ENCODE peak calls at places on chromosomes 1 and 21, in eight cellular contexts. One of them, this sample, is unnamed.

GRCh38 chr1:28581531-28582247 is 10.4 kb upstream of the RAB42 start:
- DNase-seq in iris pigment epithelial cell: peak; percentile 97
- DNase-seq in pancreas: peak; percentile 98
- DNase-seq in DMS79: peak; percentile 89
- DNase-seq in AG08395: peak; percentile 98
- DNase-seq in NCI-H748 treated with DMSO at 0.1 percent for 48 hours: peak; percentile 78
- DNase-seq in activated CD4-positive, CD25-positive, alpha-beta regulatory T cell treated with anti-CD3 and anti-CD28 coated beads, Interleukin-2, amount 50 U/mL, for 72 hours: peak; percentile 93
- DNase-seq in activated naive CD8-positive, alpha-beta T cell treated with anti-CD3 and anti-CD28 coated beads for 36 hours: peak; percentile 95
- DNase-seq in this sample: peak; percentile 94

GRCh38 chr1:147757015-147757990 is 3.1 kb downstream of the GJA5 start:
- DNase-seq in iris pigment epithelial cell: no peak
- DNase-seq in pancreas: no peak
- DNase-seq in DMS79: no peak
- DNase-seq in AG08395: no peak
- DNase-seq in NCI-H748 treated with DMSO at 0.1 percent for 48 hours: no peak
- DNase-seq in activated CD4-positive, CD25-positive, alpha-beta regulatory T cell treated with anti-CD3 and anti-CD28 coated beads, Interleukin-2, amount 50 U/mL, for 72 hours: no peak
- DNase-seq in activated naive CD8-positive, alpha-beta T cell treated with anti-CD3 and anti-CD28 coated beads for 36 hours: no peak
- DNase-seq in this sample: no peak

GRCh38 chr1:165764277-165764676 is 4.4 kb downstream of the TMCO1 start:
- DNase-seq in iris pigment epithelial cell: no peak
- DNase-seq in pancreas: no peak
- DNase-seq in DMS79: no peak
- DNase-seq in AG08395: no peak
- DNase-seq in NCI-H748 treated with DMSO at 0.1 percent for 48 hours: no peak
- DNase-seq in activated CD4-positive, CD25-positive, alpha-beta regulatory T cell treated with anti-CD3 and anti-CD28 coated beads, Interleukin-2, amount 50 U/mL, for 72 hours: no peak
- DNase-seq in activated naive CD8-positive, alpha-beta T cell treated with anti-CD3 and anti-CD28 coated beads for 36 hours: no peak
- DNase-seq in this sample: no peak

GRCh38 chr1:20981903-20982695 is 194.6 kb downstream of the EIF4G3 start:
- DNase-seq in iris pigment epithelial cell: peak; percentile 66
- DNase-seq in pancreas: no peak
- DNase-seq in DMS79: no peak
- DNase-seq in AG08395: peak; percentile 21
- DNase-seq in NCI-H748 treated with DMSO at 0.1 percent for 48 hours: no peak
- DNase-seq in activated CD4-positive, CD25-positive, alpha-beta regulatory T cell treated with anti-CD3 and anti-CD28 coated beads, Interleukin-2, amount 50 U/mL, for 72 hours: no peak
- DNase-seq in activated naive CD8-positive, alpha-beta T cell treated with anti-CD3 and anti-CD28 coated beads for 36 hours: no peak
- DNase-seq in this sample: no peak

GRCh38 chr1:116966791-116967190 is 34.8 kb upstream of the CD101 start:
- DNase-seq in iris pigment epithelial cell: no peak
- DNase-seq in pancreas: no peak
- DNase-seq in DMS79: no peak
- DNase-seq in AG08395: peak; percentile 71
- DNase-seq in NCI-H748 treated with DMSO at 0.1 percent for 48 hours: no peak
- DNase-seq in activated CD4-positive, CD25-positive, alpha-beta regulatory T cell treated with anti-CD3 and anti-CD28 coated beads, Interleukin-2, amount 50 U/mL, for 72 hours: no peak
- DNase-seq in activated naive CD8-positive, alpha-beta T cell treated with anti-CD3 and anti-CD28 coated beads for 36 hours: no peak
- DNase-seq in this sample: no peak

GRCh38 chr21:42652527-42653491 is 612 bp upstream of the PDE9A start:
- DNase-seq in iris pigment epithelial cell: peak; percentile 22
- DNase-seq in pancreas: peak; percentile 86
- DNase-seq in DMS79: no peak
- DNase-seq in AG08395: peak; percentile 38
- DNase-seq in NCI-H748 treated with DMSO at 0.1 percent for 48 hours: peak; percentile 11
- DNase-seq in activated CD4-positive, CD25-positive, alpha-beta regulatory T cell treated with anti-CD3 and anti-CD28 coated beads, Interleukin-2, amount 50 U/mL, for 72 hours: no peak
- DNase-seq in activated naive CD8-positive, alpha-beta T cell treated with anti-CD3 and anti-CD28 coated beads for 36 hours: no peak
- DNase-seq in this sample: no peak

GRCh38 chr21:37855568-37856391 is 60.5 kb downstream of the KCNJ6 start:
- DNase-seq in iris pigment epithelial cell: peak; percentile 80
- DNase-seq in pancreas: no peak
- DNase-seq in DMS79: no peak
- DNase-seq in AG08395: peak; percentile 74
- DNase-seq in NCI-H748 treated with DMSO at 0.1 percent for 48 hours: no peak
- DNase-seq in activated CD4-positive, CD25-positive, alpha-beta regulatory T cell treated with anti-CD3 and anti-CD28 coated beads, Interleukin-2, amount 50 U/mL, for 72 hours: no peak
- DNase-seq in activated naive CD8-positive, alpha-beta T cell treated with anti-CD3 and anti-CD28 coated beads for 36 hours: no peak
- DNase-seq in this sample: no peak

GRCh38 chr1:53685272-53686051 is 53.5 kb downstream of the GLIS1 start:
- DNase-seq in iris pigment epithelial cell: peak; percentile 40
- DNase-seq in pancreas: no peak
- DNase-seq in DMS79: no peak
- DNase-seq in AG08395: peak; percentile 31
- DNase-seq in NCI-H748 treated with DMSO at 0.1 percent for 48 hours: peak; percentile 27
- DNase-seq in activated CD4-positive, CD25-positive, alpha-beta regulatory T cell treated with anti-CD3 and anti-CD28 coated beads, Interleukin-2, amount 50 U/mL, for 72 hours: no peak
- DNase-seq in activated naive CD8-positive, alpha-beta T cell treated with anti-CD3 and anti-CD28 coated beads for 36 hours: no peak
- DNase-seq in this sample: no peak

GRCh38 chr1:226995966-226996332 is 55.9 kb downstream of the COQ8A start:
- DNase-seq in iris pigment epithelial cell: no peak
- DNase-seq in pancreas: no peak
- DNase-seq in DMS79: no peak
- DNase-seq in AG08395: no peak
- DNase-seq in NCI-H748 treated with DMSO at 0.1 percent for 48 hours: no peak
- DNase-seq in activated CD4-positive, CD25-positive, alpha-beta regulatory T cell treated with anti-CD3 and anti-CD28 coated beads, Interleukin-2, amount 50 U/mL, for 72 hours: no peak
- DNase-seq in activated naive CD8-positive, alpha-beta T cell treated with anti-CD3 and anti-CD28 coated beads for 36 hours: no peak
- DNase-seq in this sample: no peak

GRCh38 chr1:177984761-177985160 is 14.9 kb upstream of the SEC16B start:
- DNase-seq in iris pigment epithelial cell: no peak
- DNase-seq in pancreas: no peak
- DNase-seq in DMS79: no peak
- DNase-seq in AG08395: no peak
- DNase-seq in NCI-H748 treated with DMSO at 0.1 percent for 48 hours: no peak
- DNase-seq in activated CD4-positive, CD25-positive, alpha-beta regulatory T cell treated with anti-CD3 and anti-CD28 coated beads, Interleukin-2, amount 50 U/mL, for 72 hours: no peak
- DNase-seq in activated naive CD8-positive, alpha-beta T cell treated with anti-CD3 and anti-CD28 coated beads for 36 hours: no peak
- DNase-seq in this sample: no peak

GRCh38 chr1:25523512-25523911 is 19.9 kb upstream of the LDLRAP1 start:
- DNase-seq in iris pigment epithelial cell: peak; percentile 26
- DNase-seq in pancreas: no peak
- DNase-seq in DMS79: no peak
- DNase-seq in AG08395: no peak
- DNase-seq in NCI-H748 treated with DMSO at 0.1 percent for 48 hours: no peak
- DNase-seq in activated CD4-positive, CD25-positive, alpha-beta regulatory T cell treated with anti-CD3 and anti-CD28 coated beads, Interleukin-2, amount 50 U/mL, for 72 hours: peak; percentile 26
- DNase-seq in activated naive CD8-positive, alpha-beta T cell treated with anti-CD3 and anti-CD28 coated beads for 36 hours: no peak
- DNase-seq in this sample: no peak

GRCh38 chr1:245156736-245157505 is 2.1 kb downstream of the KIF26B start:
- DNase-seq in iris pigment epithelial cell: peak; percentile 45
- DNase-seq in pancreas: no peak
- DNase-seq in DMS79: peak; percentile 48
- DNase-seq in AG08395: peak; percentile 15
- DNase-seq in NCI-H748 treated with DMSO at 0.1 percent for 48 hours: peak; percentile 59
- DNase-seq in activated CD4-positive, CD25-positive, alpha-beta regulatory T cell treated with anti-CD3 and anti-CD28 coated beads, Interleukin-2, amount 50 U/mL, for 72 hours: no peak
- DNase-seq in activated naive CD8-positive, alpha-beta T cell treated with anti-CD3 and anti-CD28 coated beads for 36 hours: peak; percentile 32
- DNase-seq in this sample: no peak

GRCh38 chr1:153485880-153486279 is 25.4 kb upstream of the S100A7 start:
- DNase-seq in iris pigment epithelial cell: no peak
- DNase-seq in pancreas: no peak
- DNase-seq in DMS79: peak; percentile 43
- DNase-seq in AG08395: no peak
- DNase-seq in NCI-H748 treated with DMSO at 0.1 percent for 48 hours: peak; percentile 19
- DNase-seq in activated CD4-positive, CD25-positive, alpha-beta regulatory T cell treated with anti-CD3 and anti-CD28 coated beads, Interleukin-2, amount 50 U/mL, for 72 hours: no peak
- DNase-seq in activated naive CD8-positive, alpha-beta T cell treated with anti-CD3 and anti-CD28 coated beads for 36 hours: no peak
- DNase-seq in this sample: no peak

GRCh38 chr1:28915036-28915895 is 897 bp downstream of the EPB41 start:
- DNase-seq in iris pigment epithelial cell: peak; percentile 38
- DNase-seq in pancreas: peak; percentile 62
- DNase-seq in DMS79: peak; percentile 44
- DNase-seq in AG08395: no peak
- DNase-seq in NCI-H748 treated with DMSO at 0.1 percent for 48 hours: peak; percentile 40
- DNase-seq in activated CD4-positive, CD25-positive, alpha-beta regulatory T cell treated with anti-CD3 and anti-CD28 coated beads, Interleukin-2, amount 50 U/mL, for 72 hours: no peak
- DNase-seq in activated naive CD8-positive, alpha-beta T cell treated with anti-CD3 and anti-CD28 coated beads for 36 hours: peak; percentile 64
- DNase-seq in this sample: peak; percentile 21

GRCh38 chr1:184419734-184420161 is 32.9 kb downstream of the C1orf21 start:
- DNase-seq in iris pigment epithelial cell: peak; percentile 17
- DNase-seq in pancreas: no peak
- DNase-seq in DMS79: no peak
- DNase-seq in AG08395: no peak
- DNase-seq in NCI-H748 treated with DMSO at 0.1 percent for 48 hours: no peak
- DNase-seq in activated CD4-positive, CD25-positive, alpha-beta regulatory T cell treated with anti-CD3 and anti-CD28 coated beads, Interleukin-2, amount 50 U/mL, for 72 hours: no peak
- DNase-seq in activated naive CD8-positive, alpha-beta T cell treated with anti-CD3 and anti-CD28 coated beads for 36 hours: no peak
- DNase-seq in this sample: no peak

GRCh38 chr1:25088180-25088701 is 144.1 kb downstream of the SYF2 start:
- DNase-seq in iris pigment epithelial cell: no peak
- DNase-seq in pancreas: no peak
- DNase-seq in DMS79: no peak
- DNase-seq in AG08395: no peak
- DNase-seq in NCI-H748 treated with DMSO at 0.1 percent for 48 hours: no peak
- DNase-seq in activated CD4-positive, CD25-positive, alpha-beta regulatory T cell treated with anti-CD3 and anti-CD28 coated beads, Interleukin-2, amount 50 U/mL, for 72 hours: no peak
- DNase-seq in activated naive CD8-positive, alpha-beta T cell treated with anti-CD3 and anti-CD28 coated beads for 36 hours: no peak
- DNase-seq in this sample: no peak

GRCh38 chr1:61067446-61067845 is 14.9 kb upstream of the NFIA start:
- DNase-seq in iris pigment epithelial cell: no peak
- DNase-seq in pancreas: no peak
- DNase-seq in DMS79: no peak
- DNase-seq in AG08395: no peak
- DNase-seq in NCI-H748 treated with DMSO at 0.1 percent for 48 hours: no peak
- DNase-seq in activated CD4-positive, CD25-positive, alpha-beta regulatory T cell treated with anti-CD3 and anti-CD28 coated beads, Interleukin-2, amount 50 U/mL, for 72 hours: no peak
- DNase-seq in activated naive CD8-positive, alpha-beta T cell treated with anti-CD3 and anti-CD28 coated beads for 36 hours: no peak
- DNase-seq in this sample: no peak

GRCh38 chr1:44811714-44812151 is 3.4 kb downstream of the BTBD19 start:
- DNase-seq in iris pigment epithelial cell: peak; percentile 86
- DNase-seq in pancreas: peak; percentile 24
- DNase-seq in DMS79: no peak
- DNase-seq in AG08395: peak; percentile 42
- DNase-seq in NCI-H748 treated with DMSO at 0.1 percent for 48 hours: no peak
- DNase-seq in activated CD4-positive, CD25-positive, alpha-beta regulatory T cell treated with anti-CD3 and anti-CD28 coated beads, Interleukin-2, amount 50 U/mL, for 72 hours: no peak
- DNase-seq in activated naive CD8-positive, alpha-beta T cell treated with anti-CD3 and anti-CD28 coated beads for 36 hours: no peak
- DNase-seq in this sample: no peak

GRCh38 chr1:147669475-147670318 is 627 bp downstream of the ACP6 start:
- DNase-seq in iris pigment epithelial cell: peak; percentile 67
- DNase-seq in pancreas: peak; percentile 84
- DNase-seq in DMS79: peak; percentile 29
- DNase-seq in AG08395: peak; percentile 45
- DNase-seq in NCI-H748 treated with DMSO at 0.1 percent for 48 hours: peak; percentile 48
- DNase-seq in activated CD4-positive, CD25-positive, alpha-beta regulatory T cell treated with anti-CD3 and anti-CD28 coated beads, Interleukin-2, amount 50 U/mL, for 72 hours: peak; percentile 50
- DNase-seq in activated naive CD8-positive, alpha-beta T cell treated with anti-CD3 and anti-CD28 coated beads for 36 hours: peak; percentile 53
- DNase-seq in this sample: peak; percentile 37

GRCh38 chr1:94503153-94503552 is 38.4 kb downstream of the F3 start:
- DNase-seq in iris pigment epithelial cell: no peak
- DNase-seq in pancreas: no peak
- DNase-seq in DMS79: no peak
- DNase-seq in AG08395: no peak
- DNase-seq in NCI-H748 treated with DMSO at 0.1 percent for 48 hours: no peak
- DNase-seq in activated CD4-positive, CD25-positive, alpha-beta regulatory T cell treated with anti-CD3 and anti-CD28 coated beads, Interleukin-2, amount 50 U/mL, for 72 hours: no peak
- DNase-seq in activated naive CD8-positive, alpha-beta T cell treated with anti-CD3 and anti-CD28 coated beads for 36 hours: no peak
- DNase-seq in this sample: no peak

GRCh38 chr1:22108343-22109135 is 34.4 kb downstream of the WNT4 start:
- DNase-seq in iris pigment epithelial cell: no peak
- DNase-seq in pancreas: no peak
- DNase-seq in DMS79: no peak
- DNase-seq in AG08395: peak; percentile 49
- DNase-seq in NCI-H748 treated with DMSO at 0.1 percent for 48 hours: no peak
- DNase-seq in activated CD4-positive, CD25-positive, alpha-beta regulatory T cell treated with anti-CD3 and anti-CD28 coated beads, Interleukin-2, amount 50 U/mL, for 72 hours: no peak
- DNase-seq in activated naive CD8-positive, alpha-beta T cell treated with anti-CD3 and anti-CD28 coated beads for 36 hours: no peak
- DNase-seq in this sample: no peak

GRCh38 chr1:101101362-101101761 is 75.8 kb upstream of the DPH5 start:
- DNase-seq in iris pigment epithelial cell: peak; percentile 63
- DNase-seq in pancreas: no peak
- DNase-seq in DMS79: no peak
- DNase-seq in AG08395: no peak
- DNase-seq in NCI-H748 treated with DMSO at 0.1 percent for 48 hours: no peak
- DNase-seq in activated CD4-positive, CD25-positive, alpha-beta regulatory T cell treated with anti-CD3 and anti-CD28 coated beads, Interleukin-2, amount 50 U/mL, for 72 hours: no peak
- DNase-seq in activated naive CD8-positive, alpha-beta T cell treated with anti-CD3 and anti-CD28 coated beads for 36 hours: no peak
- DNase-seq in this sample: no peak

GRCh38 chr21:34794686-34795085 is 125.9 kb downstream of the CLIC6 start:
- DNase-seq in iris pigment epithelial cell: no peak
- DNase-seq in pancreas: no peak
- DNase-seq in DMS79: no peak
- DNase-seq in AG08395: no peak
- DNase-seq in NCI-H748 treated with DMSO at 0.1 percent for 48 hours: no peak
- DNase-seq in activated CD4-positive, CD25-positive, alpha-beta regulatory T cell treated with anti-CD3 and anti-CD28 coated beads, Interleukin-2, amount 50 U/mL, for 72 hours: no peak
- DNase-seq in activated naive CD8-positive, alpha-beta T cell treated with anti-CD3 and anti-CD28 coated beads for 36 hours: no peak
- DNase-seq in this sample: no peak

GRCh38 chr1:9714257-9714718 is 62.8 kb downstream of the PIK3CD start:
- DNase-seq in iris pigment epithelial cell: no peak
- DNase-seq in pancreas: no peak
- DNase-seq in DMS79: no peak
- DNase-seq in AG08395: no peak
- DNase-seq in NCI-H748 treated with DMSO at 0.1 percent for 48 hours: no peak
- DNase-seq in activated CD4-positive, CD25-positive, alpha-beta regulatory T cell treated with anti-CD3 and anti-CD28 coated beads, Interleukin-2, amount 50 U/mL, for 72 hours: no peak
- DNase-seq in activated naive CD8-positive, alpha-beta T cell treated with anti-CD3 and anti-CD28 coated beads for 36 hours: peak; percentile 42
- DNase-seq in this sample: no peak

GRCh38 chr1:116569776-116570357 is 959 bp downstream of the CD58 start:
- DNase-seq in iris pigment epithelial cell: no peak
- DNase-seq in pancreas: no peak
- DNase-seq in DMS79: no peak
- DNase-seq in AG08395: no peak
- DNase-seq in NCI-H748 treated with DMSO at 0.1 percent for 48 hours: no peak
- DNase-seq in activated CD4-positive, CD25-positive, alpha-beta regulatory T cell treated with anti-CD3 and anti-CD28 coated beads, Interleukin-2, amount 50 U/mL, for 72 hours: peak; percentile 56
- DNase-seq in activated naive CD8-positive, alpha-beta T cell treated with anti-CD3 and anti-CD28 coated beads for 36 hours: no peak
- DNase-seq in this sample: no peak

GRCh38 chr1:162736633-162737067 is 53.9 kb upstream of the HSD17B7 start:
- DNase-seq in iris pigment epithelial cell: no peak
- DNase-seq in pancreas: no peak
- DNase-seq in DMS79: no peak
- DNase-seq in AG08395: no peak
- DNase-seq in NCI-H748 treated with DMSO at 0.1 percent for 48 hours: no peak
- DNase-seq in activated CD4-positive, CD25-positive, alpha-beta regulatory T cell treated with anti-CD3 and anti-CD28 coated beads, Interleukin-2, amount 50 U/mL, for 72 hours: no peak
- DNase-seq in activated naive CD8-positive, alpha-beta T cell treated with anti-CD3 and anti-CD28 coated beads for 36 hours: no peak
- DNase-seq in this sample: no peak

GRCh38 chr1:206435450-206435849 is 34.8 kb upstream of the IKBKE start:
- DNase-seq in iris pigment epithelial cell: peak; percentile 45
- DNase-seq in pancreas: no peak
- DNase-seq in DMS79: no peak
- DNase-seq in AG08395: peak; percentile 12
- DNase-seq in NCI-H748 treated with DMSO at 0.1 percent for 48 hours: no peak
- DNase-seq in activated CD4-positive, CD25-positive, alpha-beta regulatory T cell treated with anti-CD3 and anti-CD28 coated beads, Interleukin-2, amount 50 U/mL, for 72 hours: no peak
- DNase-seq in activated naive CD8-positive, alpha-beta T cell treated with anti-CD3 and anti-CD28 coated beads for 36 hours: no peak
- DNase-seq in this sample: no peak

GRCh38 chr1:168234846-168235547 is 9.2 kb downstream of the SFT2D2 start:
- DNase-seq in iris pigment epithelial cell: peak; percentile 60
- DNase-seq in pancreas: no peak
- DNase-seq in DMS79: no peak
- DNase-seq in AG08395: peak; percentile 64
- DNase-seq in NCI-H748 treated with DMSO at 0.1 percent for 48 hours: peak; percentile 43
- DNase-seq in activated CD4-positive, CD25-positive, alpha-beta regulatory T cell treated with anti-CD3 and anti-CD28 coated beads, Interleukin-2, amount 50 U/mL, for 72 hours: no peak
- DNase-seq in activated naive CD8-positive, alpha-beta T cell treated with anti-CD3 and anti-CD28 coated beads for 36 hours: peak; percentile 26
- DNase-seq in this sample: no peak

GRCh38 chr21:41847066-41847804 is 31.9 kb downstream of the PRDM15 start:
- DNase-seq in iris pigment epithelial cell: peak; percentile 6
- DNase-seq in pancreas: no peak
- DNase-seq in DMS79: no peak
- DNase-seq in AG08395: peak; percentile 68
- DNase-seq in NCI-H748 treated with DMSO at 0.1 percent for 48 hours: no peak
- DNase-seq in activated CD4-positive, CD25-positive, alpha-beta regulatory T cell treated with anti-CD3 and anti-CD28 coated beads, Interleukin-2, amount 50 U/mL, for 72 hours: no peak
- DNase-seq in activated naive CD8-positive, alpha-beta T cell treated with anti-CD3 and anti-CD28 coated beads for 36 hours: no peak
- DNase-seq in this sample: no peak

GRCh38 chr21:45547211-45547900 is 5.1 kb upstream of the SLC19A1 start:
- DNase-seq in iris pigment epithelial cell: no peak
- DNase-seq in pancreas: no peak
- DNase-seq in DMS79: no peak
- DNase-seq in AG08395: no peak
- DNase-seq in NCI-H748 treated with DMSO at 0.1 percent for 48 hours: no peak
- DNase-seq in activated CD4-positive, CD25-positive, alpha-beta regulatory T cell treated with anti-CD3 and anti-CD28 coated beads, Interleukin-2, amount 50 U/mL, for 72 hours: no peak
- DNase-seq in activated naive CD8-positive, alpha-beta T cell treated with anti-CD3 and anti-CD28 coated beads for 36 hours: no peak
- DNase-seq in this sample: no peak

GRCh38 chr21:45078371-45078770 is 4.0 kb downstream of the ADARB1 start:
- DNase-seq in iris pigment epithelial cell: no peak
- DNase-seq in pancreas: no peak
- DNase-seq in DMS79: no peak
- DNase-seq in AG08395: no peak
- DNase-seq in NCI-H748 treated with DMSO at 0.1 percent for 48 hours: no peak
- DNase-seq in activated CD4-positive, CD25-positive, alpha-beta regulatory T cell treated with anti-CD3 and anti-CD28 coated beads, Interleukin-2, amount 50 U/mL, for 72 hours: no peak
- DNase-seq in activated naive CD8-positive, alpha-beta T cell treated with anti-CD3 and anti-CD28 coated beads for 36 hours: no peak
- DNase-seq in this sample: no peak

GRCh38 chr1:71964188-71964587 is 318.2 kb downstream of the NEGR1 start:
- DNase-seq in iris pigment epithelial cell: no peak
- DNase-seq in pancreas: no peak
- DNase-seq in DMS79: no peak
- DNase-seq in AG08395: no peak
- DNase-seq in NCI-H748 treated with DMSO at 0.1 percent for 48 hours: no peak
- DNase-seq in activated CD4-positive, CD25-positive, alpha-beta regulatory T cell treated with anti-CD3 and anti-CD28 coated beads, Interleukin-2, amount 50 U/mL, for 72 hours: no peak
- DNase-seq in activated naive CD8-positive, alpha-beta T cell treated with anti-CD3 and anti-CD28 coated beads for 36 hours: no peak
- DNase-seq in this sample: no peak

GRCh38 chr1:169588112-169588511 is 1.8 kb upstream of the F5 start:
- DNase-seq in iris pigment epithelial cell: no peak
- DNase-seq in pancreas: no peak
- DNase-seq in DMS79: no peak
- DNase-seq in AG08395: no peak
- DNase-seq in NCI-H748 treated with DMSO at 0.1 percent for 48 hours: no peak
- DNase-seq in activated CD4-positive, CD25-positive, alpha-beta regulatory T cell treated with anti-CD3 and anti-CD28 coated beads, Interleukin-2, amount 50 U/mL, for 72 hours: no peak
- DNase-seq in activated naive CD8-positive, alpha-beta T cell treated with anti-CD3 and anti-CD28 coated beads for 36 hours: no peak
- DNase-seq in this sample: no peak

This sample was measured in activated B cell treated with CpG ODN at 0.5 μM for 24 hours.